ENCODE peak calls at places on chromosomes 16 and 17, in five cellular contexts. X, V, I, U and T are unnamed samples.
A peak's percentile ranks its signal among the peaks of the same experiment; 100 is the strongest.

GRCh38 chr16:67528222-67528869 is at the start of gene RIPOR1:
- DNase-seq in X (no peak), U (peak; percentile 76), I (peak; percentile 80), V (no peak), T (peak; percentile 66)

GRCh38 chr16:54050281-54051210 is 236.0 kb downstream of the IRX3 start:
- DNase-seq in X (peak; percentile 39), I (no peak), V (peak; percentile 45), U (no peak), T (no peak)

GRCh38 chr17:51611585-51611984 is 351.2 kb downstream of the UTP18 start:
- DNase-seq in X (no peak), V (no peak), I (no peak), U (no peak), T (no peak)

GRCh38 chr16:80540516-80541305 is at the start of gene DYNLRB2:
- DNase-seq in I (peak; percentile 86), U (peak; percentile 96), V (peak; percentile 93), X (peak; percentile 88), T (peak; percentile 91)

GRCh38 chr17:81703747-81704654 is 834 bp downstream of the MRPL12 start:
- DNase-seq in I (no peak), X (no peak), U (no peak), V (no peak), T (no peak)

GRCh38 chr17:18267366-18267765 is 6.9 kb downstream of the MIEF2 start:
- DNase-seq in I (no peak), V (no peak), U (no peak), X (no peak), T (no peak)

GRCh38 chr16:87836844-87837581 is 32.3 kb downstream of the SLC7A5 start:
- DNase-seq in U (no peak), X (no peak), V (peak; percentile 37), I (no peak), T (no peak)

GRCh38 chr17:8696951-8697745 is 47.5 kb downstream of the CCDC42 start:
- DNase-seq in U (no peak), I (no peak), V (peak; percentile 98), X (peak; percentile 98), T (no peak)

GRCh38 chr16:16092925-16093624 is 130.2 kb downstream of the ABCC6 start:
- DNase-seq in V (peak; percentile 71), I (no peak), U (no peak), X (peak; percentile 67), T (peak; percentile 48)

GRCh38 chr16:86761117-86761971 is 183.0 kb downstream of the FOXL1 start:
- DNase-seq in V (peak; percentile 66), U (no peak), I (peak; percentile 62), X (peak; percentile 51), T (peak; percentile 78)

GRCh38 chr17:72390675-72391501 is 270.1 kb downstream of the SOX9 start:
- DNase-seq in X (peak; percentile 78), I (no peak), V (peak; percentile 84), U (no peak), T (peak; percentile 81)

GRCh38 chr17:30345527-30346075 is 11.7 kb upstream of the TMIGD1 start:
- DNase-seq in X (no peak), U (no peak), V (no peak), I (no peak), T (no peak)

GRCh38 chr16:76956394-76956793 is 234.6 kb upstream of the MON1B start:
- DNase-seq in X (no peak), U (no peak), V (no peak), I (no peak), T (no peak)

GRCh38 chr17:67942810-67943209 is 53.5 kb downstream of the C17orf58 start:
- DNase-seq in V (no peak), X (no peak), U (no peak), I (peak; percentile 25), T (peak; percentile 31)

GRCh38 chr17:39653662-39654331 is 11.4 kb upstream of the TCAP start:
- DNase-seq in U (peak; percentile 76), X (no peak), I (peak; percentile 91), V (no peak), T (no peak)

GRCh38 chr16:68626557-68626956 is 18.6 kb upstream of the CDH3 start:
- DNase-seq in V (no peak), X (no peak), U (no peak), I (no peak), T (no peak)

GRCh38 chr17:44546711-44547606 is 10.3 kb upstream of the FZD2 start:
- DNase-seq in I (peak; percentile 58), V (peak; percentile 67), U (no peak), X (peak; percentile 50), T (peak; percentile 77)

GRCh38 chr17:79987187-79987889 is 48.3 kb downstream of the TBC1D16 start:
- DNase-seq in X (no peak), U (no peak), I (no peak), V (peak; percentile 21), T (peak; percentile 56)

GRCh38 chr17:36918260-36918691 is 19.0 kb upstream of the LHX1 start:
- DNase-seq in V (peak; percentile 79), X (peak; percentile 69), I (no peak), U (no peak), T (no peak)

GRCh38 chr17:64180089-64180488 is 50.1 kb upstream of the ERN1 start:
- DNase-seq in U (no peak), I (no peak), X (no peak), V (no peak), T (peak; percentile 75)

GRCh38 chr17:28226563-28226962 is 92.4 kb upstream of the TMEM97 start:
- DNase-seq in V (no peak), X (no peak), U (no peak), I (no peak), T (no peak)

GRCh38 chr17:28547623-28548416 is 4.6 kb downstream of the UNC119 start:
- DNase-seq in I (peak; percentile 95), X (peak; percentile 16), V (peak; percentile 40), U (peak; percentile 77), T (peak; percentile 85)

GRCh38 chr17:76179496-76180467 is 38.7 kb upstream of the FOXJ1 start:
- DNase-seq in I (no peak), U (no peak), V (no peak), X (no peak), T (peak; percentile 52)

GRCh38 chr16:67207857-67208524 is 9.1 kb downstream of the ELMO3 start:
- DNase-seq in U (no peak), I (peak; percentile 53), V (peak; percentile 40), X (no peak), T (peak; percentile 77)

DNA sequence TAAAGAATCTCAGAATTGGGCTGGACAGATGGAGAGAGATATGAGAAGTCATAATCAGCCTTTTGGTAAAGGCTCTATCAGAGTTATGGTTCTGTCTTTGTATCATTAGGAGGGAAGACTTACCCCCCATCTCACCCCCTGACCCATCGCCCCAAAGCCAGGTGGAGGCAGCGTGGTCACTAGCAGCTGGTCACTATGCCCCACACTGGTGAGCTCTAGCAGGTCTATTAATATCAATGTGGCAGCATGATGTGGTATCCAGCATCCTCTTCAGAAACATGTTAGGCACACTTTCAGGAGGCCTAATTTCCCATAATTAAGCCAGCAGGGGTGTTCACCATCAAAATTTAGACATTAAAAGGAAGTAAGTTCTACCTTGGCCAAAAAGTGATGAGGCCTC is 183.8 kb upstream of the COX10 start:
- DNase-seq in U (no peak), I (no peak), V (no peak), X (no peak), T (no peak)
- H3K4me3 ChIP-seq in U (no peak overlapping the region), I (no peak overlapping the region), V (no peak overlapping the region), X (no peak overlapping the region), T (no peak overlapping the region)

GRCh38 chr17:40963838-40964237 is 2.9 kb downstream of the KRT39 start:
- DNase-seq in U (no peak), I (peak; percentile 46), V (no peak), X (no peak), T (no peak)
- TF ChIP-seq CTCF in U (no peak), I (peak; percentile 45), V (peak; percentile 55), X (peak; percentile 69), T (peak; percentile 34)

DNA sequence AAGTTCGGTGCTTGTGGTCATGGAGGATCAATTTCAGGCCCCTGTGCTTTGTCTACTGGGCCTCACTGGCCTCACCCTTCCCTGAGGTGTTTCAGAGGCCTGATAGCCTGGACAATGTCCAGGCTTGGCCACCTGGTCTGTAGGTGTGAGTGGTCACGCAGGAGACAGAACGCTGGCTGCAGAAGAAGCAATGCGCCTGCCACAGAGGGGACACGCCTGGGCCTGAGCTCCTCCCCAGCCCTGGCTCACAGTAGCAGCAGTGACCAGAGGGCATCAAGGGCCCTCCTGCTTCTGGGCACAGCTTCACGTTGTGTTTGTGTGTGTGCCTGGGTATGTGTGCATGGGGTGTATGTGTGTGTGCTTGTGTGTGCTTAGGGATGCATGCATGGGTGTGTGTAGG is 1.9 kb upstream of the PITPNM3 start:
- DNase-seq in X (no peak), U (peak; percentile 30), V (no peak), I (no peak), T (no peak)
- H3K4me3 ChIP-seq in X (no peak overlapping the region), U (no peak overlapping the region), V (no peak overlapping the region), I (no peak overlapping the region), T (no peak overlapping the region)

DNA sequence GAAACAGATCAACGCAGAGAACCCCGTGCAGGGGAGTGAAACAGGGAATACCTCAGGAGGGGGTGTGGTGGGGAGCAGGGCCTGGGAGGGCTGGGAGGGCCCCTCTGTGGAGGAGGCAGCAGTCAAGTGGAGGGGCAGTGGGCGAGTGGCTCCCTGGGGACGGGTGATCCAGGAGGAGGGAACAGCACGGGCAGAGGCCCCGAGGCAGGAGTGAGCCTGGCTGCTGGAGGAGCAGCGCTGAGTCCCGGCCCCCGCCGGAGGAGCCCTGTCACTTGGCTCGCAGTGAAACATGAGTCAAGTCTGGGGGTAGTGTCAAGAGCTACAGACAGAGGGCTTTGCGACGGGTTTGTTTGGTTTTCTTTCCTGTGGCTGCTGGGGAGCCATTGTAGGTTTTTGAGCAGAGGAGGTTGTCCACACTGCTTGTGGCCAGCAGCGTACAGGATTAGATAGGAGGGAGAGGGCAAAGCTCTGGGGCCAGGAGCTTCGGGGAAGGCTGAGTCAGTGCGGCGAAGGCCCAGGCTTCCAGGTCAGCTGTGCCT is 115.7 kb upstream of the CIBAR2 start:
- DNase-seq in V (peak; percentile 85), U (no peak), X (peak; percentile 74), I (no peak), T (peak; percentile 75)
- TF ChIP-seq CTCF in V (peak; percentile 21), U (no peak), X (no peak), I (no peak), T (no peak)

GRCh38 chr16:85610059-85610445 is 3.1 kb upstream of the GSE1 start:
- DNase-seq in I (no peak), U (no peak), X (no peak), V (no peak), T (no peak)
- H3K4me3 ChIP-seq in I (no peak overlapping the region), U (peak overlapping the region; percentile 69), X (no peak overlapping the region), V (peak overlapping the region; percentile 14), T (no peak overlapping the region)